ENCODE peak calls at places on chromosomes 4 and X, in four cellular contexts. P, C, W and O are unnamed samples.

GRCh38 chr4:17109126-17109525 is 210.7 kb upstream of the LDB2 start:
- DNase-seq in P (no peak), W (peak), C (no peak), O (no peak)

GRCh38 chrX:69280956-69281355 is 115.7 kb upstream of the PJA1 start:
- DNase-seq in W (no peak), P (no peak), C (no peak), O (no peak)

GRCh38 chr4:68744368-68744767 is 71.4 kb upstream of the UGT2B10 start:
- DNase-seq in C (no peak), W (no peak), P (no peak), O (no peak)

GRCh38 chr4:663438-664428 is 10.3 kb downstream of the ATP5ME start:
- DNase-seq in C (peak), W (no peak), P (peak), O (peak)

GRCh38 chr4:17055788-17056187 is 157.3 kb upstream of the LDB2 start:
- DNase-seq in W (peak), P (no peak), C (peak), O (no peak)

GRCh38 chr4:82697561-82697960 is 101.0 kb downstream of the SCD5 start:
- DNase-seq in P (no peak), C (no peak), W (no peak), O (no peak)

GRCh38 chrX:43750248-43750676 is 94.2 kb downstream of the MAOA start:
- DNase-seq in W (peak), P (peak), C (peak), O (peak)

GRCh38 chr4:151434183-151434860 is 25.3 kb downstream of the FHIP1A start:
- DNase-seq in P (no peak), W (peak), C (no peak), O (no peak)

GRCh38 chr4:104859601-104860000 is 287.1 kb upstream of the TET2 start:
- DNase-seq in W (no peak), C (no peak), P (no peak), O (no peak)

GRCh38 chrX:154607370-154607769 is 11.7 kb downstream of the CTAG1B start:
- DNase-seq in W (no peak), P (no peak), C (no peak), O (no peak)

GRCh38 chr4:8364848-8365350 is 75.6 kb downstream of the ACOX3 start:
- DNase-seq in W (no peak), P (no peak), C (no peak), O (no peak)

GRCh38 chr4:17468638-17469221 is 43.2 kb downstream of the QDPR start:
- DNase-seq in C (peak), P (no peak), W (peak), O (no peak)

GRCh38 chr4:76851375-76851774 is 46.6 kb downstream of the SOWAHB start:
- DNase-seq in W (no peak), C (no peak), P (no peak), O (no peak)

GRCh38 chr4:114398386-114398785 is 200.2 kb upstream of the UGT8 start:
- DNase-seq in C (no peak), W (no peak), P (no peak), O (no peak)

GRCh38 chr4:158159054-158159717 is 13.6 kb downstream of the GASK1B start:
- DNase-seq in C (peak), P (no peak), W (peak), O (no peak)

GRCh38 chrX:69173906-69174305 is 8.7 kb upstream of the PJA1 start:
- DNase-seq in W (no peak), P (no peak), C (no peak), O (no peak)

GRCh38 chr4:30696195-30696594 is 24.0 kb upstream of the PCDH7 start:
- DNase-seq in W (no peak), C (no peak), P (no peak), O (no peak)

GRCh38 chr4:127188847-127189246 is 443.9 kb upstream of the INTU start:
- DNase-seq in P (no peak), C (no peak), W (peak), O (no peak)

GRCh38 chrX:18440835-18441234 is 15.4 kb downstream of the CDKL5 start:
- DNase-seq in C (no peak), P (no peak), W (no peak), O (no peak)

GRCh38 chr4:609400-610050 is 15.8 kb upstream of the PDE6B start:
- DNase-seq in W (no peak), C (no peak), P (no peak), O (no peak)

GRCh38 chr4:156006192-156006591 is 52.5 kb upstream of the CTSO start:
- DNase-seq in C (no peak), W (no peak), P (no peak), O (no peak)

GRCh38 chr4:140296335-140296753 is 77.1 kb upstream of the SCOC start:
- DNase-seq in P (peak), C (peak), W (peak), O (no peak)

GRCh38 chrX:10482262-10482661 is 138.1 kb downstream of the MID1 start:
- DNase-seq in W (no peak), C (peak), P (no peak), O (no peak)

GRCh38 chrX:40099046-40099968 is 1.5 kb upstream of the BCOR start:
- DNase-seq in C (no peak), W (no peak), P (peak), O (no peak)

GRCh38 chrX:109926118-109926517 is 76.8 kb upstream of the TMEM164 start:
- DNase-seq in C (no peak), P (no peak), W (no peak), O (no peak)

GRCh38 chr4:43457866-43458265 is 565.4 kb downstream of the GRXCR1 start:
- DNase-seq in P (no peak), W (no peak), C (no peak), O (no peak)

GRCh38 chr4:6470502-6471302 is 1.7 kb downstream of the PPP2R2C start:
- DNase-seq in W (peak), C (peak), P (peak), O (no peak)

GRCh38 chr4:65311120-65311519 is 359.2 kb downstream of the EPHA5 start:
- DNase-seq in P (no peak), W (no peak), C (no peak), O (no peak)

GRCh38 chrX:85052207-85052606 is 48.5 kb downstream of the APOOL start:
- DNase-seq in W (peak), P (no peak), C (peak), O (no peak)

GRCh38 chr4:123110147-123110546 is 187.8 kb upstream of the NUDT6 start:
- DNase-seq in W (peak), C (no peak), P (no peak), O (no peak)

GRCh38 chr4:47050986-47051725 is 19.8 kb downstream of the GABRB1 start:
- DNase-seq in W (no peak), P (no peak), C (no peak), O (no peak)

GRCh38 chr4:102531441-102531840 is 30.3 kb downstream of the NFKB1 start:
- DNase-seq in C (no peak), W (no peak), P (no peak), O (no peak)

GRCh38 chrX:71616672-71617529 is 1.4 kb downstream of the CXCR3 start:
- DNase-seq in P (no peak), W (no peak), C (no peak), O (no peak)

GRCh38 chrX:65697915-65698796 is 30.7 kb downstream of the MSN start:
- DNase-seq in P (peak), C (peak), W (no peak), O (peak)

GRCh38 chrX:2242980-2243379 is 257.8 kb downstream of the DHRSX start:
- DNase-seq in W (no peak), C (no peak), P (no peak), O (no peak)

GRCh38 chr4:165684177-165684870 is 188.7 kb upstream of the TLL1 start:
- DNase-seq in C (peak), W (peak), P (no peak), O (no peak)

GRCh38 chrX:9595131-9595530 is 130.3 kb downstream of the TBL1X start:
- DNase-seq in P (no peak), W (peak), C (no peak), O (no peak)